ENCODE peak calls at places on chromosome 5, in four cellular contexts. W is ovary, M is body of pancreas, R is endothelial cell of umbilical vein. A is an unnamed sample.

GRCh38 chr5:151772868-151773561 is 1.3 kb downstream of the G3BP1 start:
- DNase-seq in W (no peak), M (no peak), R (no peak), A (no peak)

GRCh38 chr5:57698785-57699184 is 216.2 kb upstream of the ACTBL2 start:
- DNase-seq in W (no peak), M (no peak), R (peak; percentile 75), A (no peak)

GRCh38 chr5:151739395-151739794 is 19.0 kb downstream of the ATOX1 start:
- DNase-seq in R (no peak), W (no peak), M (no peak), A (no peak)

GRCh38 chr5:35004200-35004599 is 43.5 kb downstream of the AGXT2 start:
- DNase-seq in M (no peak), W (no peak), R (no peak), A (no peak)

GRCh38 chr5:10702040-10702629 is 58.9 kb downstream of the DAP start:
- DNase-seq in W (peak; percentile 55), R (peak; percentile 74), M (peak; percentile 63), A (no peak)

GRCh38 chr5:168531987-168532386 is 2.9 kb downstream of the FBLL1 start:
- DNase-seq in M (no peak), W (no peak), R (no peak), A (no peak)

GRCh38 chr5:79025054-79025465 is 40.0 kb upstream of the ARSB start:
- DNase-seq in R (peak; percentile 65), M (peak; percentile 73), W (peak; percentile 78), A (peak; percentile 33)

GRCh38 chr5:37757980-37758582 is 81.8 kb downstream of the GDNF start:
- DNase-seq in W (no peak), R (peak; percentile 13), M (no peak), A (no peak)

GRCh38 chr5:137778772-137779564 is 24.8 kb upstream of the HNRNPA0 start:
- DNase-seq in R (peak; percentile 59), M (no peak), W (no peak), A (no peak)

GRCh38 chr5:158783382-158783781 is 316.3 kb downstream of the EBF1 start:
- DNase-seq in W (no peak), M (no peak), R (no peak), A (no peak)

GRCh38 chr5:149227168-149227826 is 44.4 kb upstream of the AFAP1L1 start:
- DNase-seq in M (no peak), W (no peak), R (peak; percentile 61), A (no peak)

GRCh38 chr5:45694255-45694834 is 1.8 kb downstream of the HCN1 start:
- DNase-seq in W (no peak), R (no peak), M (no peak), A (no peak)

GRCh38 chr5:135869935-135870334 is 25.7 kb downstream of the IL9 start:
- DNase-seq in R (no peak), M (no peak), W (no peak), A (no peak)

GRCh38 chr5:73496984-73497457 is 1.2 kb upstream of the BTF3 start:
- DNase-seq in R (peak; percentile 54), M (no peak), W (no peak), A (no peak)

GRCh38 chr5:178244566-178244965 is 12.0 kb upstream of the PHYKPL start:
- DNase-seq in W (no peak), M (no peak), R (no peak), A (no peak)

GRCh38 chr5:112146323-112146848 is 272.7 kb downstream of the EPB41L4A start:
- DNase-seq in R (no peak), W (no peak), M (no peak), A (peak; percentile 41)
- TF ChIP-seq POLR2A in R (no peak), W (no peak), M (no peak), A (no peak)

GRCh38 chr5:16450163-16450562 is 15.4 kb downstream of the ZNF622 start:
- DNase-seq in M (no peak), R (no peak), W (no peak), A (no peak)

GRCh38 chr5:16455670-16456069 is 9.9 kb downstream of the ZNF622 start:
- DNase-seq in M (no peak), R (no peak), W (no peak), A (no peak)

GRCh38 chr5:16456103-16456832 is 9.3 kb downstream of the ZNF622 start:
- DNase-seq in M (peak; percentile 38), R (peak; percentile 75), W (no peak), A (peak; percentile 33)

GRCh38 chr5:16454686-16455085 is 10.9 kb downstream of the ZNF622 start:
- DNase-seq in R (no peak), W (no peak), M (no peak), A (no peak)

DNA sequence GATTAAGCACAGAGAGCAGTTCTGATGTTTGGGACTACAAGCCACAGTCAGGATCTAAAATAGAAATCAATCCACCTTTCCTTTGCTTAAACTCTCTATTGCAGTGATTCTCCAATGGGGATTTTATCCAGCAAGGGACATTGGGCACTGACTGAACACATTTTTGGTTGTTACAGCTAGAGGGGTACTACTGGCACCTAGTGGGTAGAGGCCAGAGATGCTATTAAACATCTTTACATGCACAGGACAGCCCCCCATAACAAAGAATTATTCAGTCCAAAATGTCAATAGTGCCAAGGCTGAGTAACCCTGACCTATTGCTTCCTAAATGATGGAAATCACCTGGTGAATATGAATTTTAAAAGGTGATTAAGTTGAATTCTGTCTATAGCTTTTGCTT is 12.0 kb downstream of the ZNF622 start:
- DNase-seq in R (no peak), M (no peak), W (no peak), A (no peak)
- H3K4me3 ChIP-seq in R (no peak overlapping the region), M (no peak overlapping the region), W (no peak overlapping the region), A (no peak overlapping the region)

GRCh38 chr5:40754381-40755092 is 1.2 kb downstream of the TTC33 start:
- DNase-seq in M (no peak), W (no peak), R (peak; percentile 75), A (no peak)

GRCh38 chr5:40755093-40755406 is 711 bp downstream of the TTC33 start:
- DNase-seq in R (peak; percentile 83), W (peak; percentile 65), M (peak; percentile 69), A (peak; percentile 75)

GRCh38 chr5:40757400-40757799 is 1.6 kb upstream of the TTC33 start:
- DNase-seq in R (no peak), M (no peak), W (no peak), A (no peak)

DNA sequence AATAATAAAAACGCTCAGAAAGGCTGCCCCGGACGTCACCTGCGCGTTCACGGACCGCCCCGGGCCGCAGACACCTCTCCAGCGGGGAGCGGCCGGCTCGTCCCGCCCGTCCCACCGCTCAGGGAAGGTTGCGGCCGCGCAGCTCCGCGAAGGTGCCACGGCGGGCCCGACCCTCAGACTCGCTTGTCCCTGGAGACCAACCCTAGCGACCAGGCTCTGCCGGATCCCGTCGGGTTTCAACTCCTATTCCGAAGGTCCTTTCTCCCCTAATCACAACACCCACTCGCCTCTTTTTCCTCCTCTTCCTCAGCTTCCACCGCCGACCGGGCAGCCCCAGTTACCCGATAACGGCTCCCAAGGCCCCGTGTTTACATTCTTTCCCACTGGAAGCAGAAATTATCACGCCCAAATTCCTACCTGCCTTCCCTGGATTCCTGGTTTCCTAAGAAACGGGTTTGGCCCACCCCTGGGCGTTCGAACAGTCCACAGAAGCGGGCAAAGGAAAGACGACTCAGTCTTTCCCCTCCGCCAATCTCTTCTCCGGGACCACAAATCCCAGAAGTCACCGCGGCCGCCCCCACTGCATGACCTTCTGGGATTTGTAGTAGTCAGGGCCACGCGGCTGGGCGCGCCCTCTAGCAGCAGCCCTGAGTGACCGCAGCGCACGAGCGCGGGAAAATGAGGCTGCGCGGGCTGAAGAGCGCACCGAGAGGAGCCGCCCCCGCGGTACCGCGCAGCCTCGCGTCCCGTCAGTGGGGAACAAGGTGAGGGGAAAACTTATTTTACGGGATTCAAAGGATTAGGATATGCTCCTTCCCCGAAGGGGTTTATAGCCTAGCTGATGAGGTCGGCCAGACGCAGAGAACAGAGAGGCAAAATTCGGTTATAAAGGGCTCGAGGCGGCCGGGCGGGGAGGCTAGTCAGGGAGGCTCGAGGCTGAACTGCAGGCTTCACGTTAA is at the start of gene TTC33:
- DNase-seq in W (peak; percentile 94), M (peak; percentile 94), R (peak; percentile 94), A (peak; percentile 99)
- TF ChIP-seq POLR2A in W (peak; percentile 58), M (peak; percentile 55), R (peak; percentile 20), A (no peak)

DNA sequence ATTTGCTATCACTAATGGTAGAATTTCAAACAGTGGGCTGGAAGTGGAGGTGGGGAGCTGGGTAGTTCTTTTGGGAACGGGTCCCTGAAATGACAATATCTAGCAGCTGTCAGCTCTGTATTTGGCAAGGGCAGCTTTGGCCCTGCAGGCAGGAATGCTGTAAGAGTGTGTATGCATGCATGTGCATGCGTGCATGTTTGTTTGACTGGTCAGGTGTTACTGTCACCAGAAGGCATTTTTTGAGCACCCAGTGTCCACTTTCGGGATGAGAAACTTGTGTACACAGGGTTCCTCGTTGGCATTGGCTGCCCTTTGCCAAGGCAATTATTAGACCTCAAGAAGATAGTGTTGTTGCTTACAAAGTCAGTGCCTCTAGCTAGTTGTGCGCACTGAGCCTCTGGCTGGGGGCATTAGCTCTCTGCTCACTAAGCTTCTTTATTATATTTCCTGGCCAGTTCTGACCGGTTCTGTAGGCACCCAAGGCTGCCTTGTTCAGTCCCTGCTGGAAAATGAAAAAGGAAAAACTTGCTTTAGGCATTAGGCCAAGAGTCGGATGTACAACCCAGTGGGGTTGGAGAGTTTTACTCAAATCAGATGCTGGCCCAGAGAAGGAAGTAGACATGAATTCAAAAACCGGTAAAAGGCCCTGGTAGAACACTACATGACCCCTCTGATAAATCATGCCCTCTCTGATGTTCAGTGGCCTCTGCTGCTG is 2.0 kb downstream of the CYFIP2 start:
- DNase-seq in W (no peak), M (no peak), R (no peak), A (no peak)
- H3K4me3 ChIP-seq in W (no peak overlapping the region), M (no peak overlapping the region), R (no peak overlapping the region), A (no peak overlapping the region)

DNA sequence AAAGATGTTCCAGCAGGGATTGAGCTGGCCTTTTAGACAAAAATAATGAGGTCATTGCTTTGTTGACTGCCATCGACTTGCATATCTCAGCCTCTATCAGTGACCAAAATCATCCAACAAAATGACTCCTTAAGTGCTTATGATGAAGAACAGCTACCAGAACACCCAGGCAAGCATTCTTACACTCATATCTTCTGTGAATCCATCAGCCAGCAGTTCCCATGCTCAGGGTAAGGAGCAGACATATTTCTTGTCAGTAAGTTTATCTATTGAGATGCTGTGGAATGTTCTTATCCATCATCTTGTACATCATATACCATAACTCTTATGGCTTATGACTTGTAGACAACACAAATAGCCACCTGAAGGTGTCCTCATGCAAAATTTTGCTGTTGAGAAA is 20.2 kb upstream of the SPDL1 start:
- DNase-seq in R (no peak), W (no peak), M (no peak), A (no peak)
- TF ChIP-seq POLR2A in R (no peak), W (no peak), M (no peak), A (no peak)

GRCh38 chr5:93674138-93674537 is 67.3 kb downstream of the POU5F2 start:
- DNase-seq in R (peak; percentile 9), M (no peak), W (no peak), A (no peak)

GRCh38 chr5:93674866-93675457 is 66.4 kb downstream of the POU5F2 start:
- DNase-seq in W (no peak), M (no peak), R (no peak), A (no peak)

GRCh38 chr5:93675458-93676450 is 65.6 kb downstream of the POU5F2 start:
- DNase-seq in M (no peak), W (no peak), R (no peak), A (no peak)

GRCh38 chr5:93676707-93677106 is 64.7 kb downstream of the POU5F2 start:
- DNase-seq in M (no peak), R (no peak), W (no peak), A (no peak)

DNA sequence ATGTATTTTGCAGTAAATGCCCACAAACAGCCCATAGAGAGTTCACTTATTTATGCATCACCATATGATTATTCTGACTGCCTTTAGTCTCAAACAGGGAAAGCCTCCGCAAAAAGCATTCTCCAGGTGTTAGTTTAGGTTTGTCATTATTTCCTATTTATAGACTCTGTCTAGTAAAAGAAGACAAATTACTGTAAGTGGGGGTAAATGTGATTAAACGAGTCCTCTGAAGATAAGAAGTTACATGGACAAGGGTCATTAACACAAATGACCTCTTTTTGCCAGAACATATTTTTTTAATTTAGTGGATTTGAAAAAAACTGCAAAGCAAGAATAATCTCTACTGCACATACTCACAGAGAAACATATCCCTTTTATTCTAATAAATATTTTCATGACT is 67.8 kb downstream of the POU5F2 start:
- DNase-seq in W (no peak), M (no peak), R (no peak), A (no peak)
- H3K4me3 ChIP-seq in W (no peak overlapping the region), M (no peak overlapping the region), R (no peak overlapping the region), A (no peak overlapping the region)

A was measured in lower leg skin.